ENCODE peak calls at places on chromosome 15, in seven cellular contexts. G is cardiac fibroblast; A is Caco-2; E is CD8-positive, alpha-beta T cell; V is HL-60; Z is mesothelial cell of epicardium; K is colonic mucosa. Y is an unnamed sample.

GRCh38 chr15:66224946-66225345 is 28.6 kb downstream of the MEGF11 start:
- DNase-seq in V (no peak), A (no peak), G (no peak), Z (no peak), K (no peak), E (no peak), Y (peak; percentile 29)

GRCh38 chr15:51884517-51885236 is 55.2 kb downstream of the TMOD3 start:
- DNase-seq in A (no peak), Z (no peak), E (no peak), V (no peak), K (no peak), G (peak; percentile 32), Y (no peak)

GRCh38 chr15:73346735-73347312 is 21.9 kb downstream of the HCN4 start:
- DNase-seq in Z (peak; percentile 89), E (peak; percentile 16), A (peak; percentile 77), G (peak; percentile 19), K (peak; percentile 67), V (peak; percentile 14), Y (no peak)

GRCh38 chr15:71804695-71805470 is 5.5 kb upstream of the NR2E3 start:
- DNase-seq in V (no peak), K (no peak), Z (no peak), G (no peak), E (no peak), A (no peak), Y (no peak)

GRCh38 chr15:89686522-89686921 is 4.0 kb downstream of the PEX11A start:
- DNase-seq in V (no peak), A (no peak), K (no peak), G (no peak), E (no peak), Z (no peak), Y (no peak)

GRCh38 chr15:59191855-59192237 is 14.8 kb upstream of the LDHAL6B start:
- DNase-seq in G (peak; percentile 95), E (no peak), A (no peak), V (no peak), Z (no peak), K (no peak), Y (no peak)

GRCh38 chr15:59218710-59219109 is 12.1 kb downstream of the LDHAL6B start:
- DNase-seq in G (no peak), A (no peak), E (no peak), Z (no peak), K (no peak), V (no peak), Y (no peak)

GRCh38 chr15:51401872-51402517 is 60.5 kb downstream of the GLDN start:
- DNase-seq in K (peak; percentile 38), Z (peak; percentile 43), E (no peak), A (peak; percentile 46), G (peak; percentile 60), V (peak; percentile 35), Y (no peak)

GRCh38 chr15:66188464-66188863 is 65.1 kb downstream of the MEGF11 start:
- DNase-seq in G (no peak), K (no peak), A (no peak), E (no peak), Z (no peak), V (no peak), Y (no peak)

GRCh38 chr15:81349271-81349670 is 24.7 kb downstream of the TMC3 start:
- DNase-seq in E (no peak), K (no peak), V (no peak), A (no peak), G (no peak), Z (no peak), Y (no peak)

GRCh38 chr15:97976766-97977503 is 16.4 kb downstream of the ARRDC4 start:
- DNase-seq in Z (no peak), E (no peak), K (no peak), V (no peak), G (no peak), A (no peak), Y (no peak)

GRCh38 chr15:65375871-65376552 is 1.8 kb downstream of the IGDCC3 start:
- DNase-seq in A (no peak), V (no peak), E (no peak), K (no peak), G (no peak), Z (no peak), Y (peak; percentile 44)

GRCh38 chr15:81407151-81407550 is 33.1 kb upstream of the TMC3 start:
- DNase-seq in V (no peak), Z (no peak), A (no peak), G (no peak), E (no peak), K (no peak), Y (no peak)

GRCh38 chr15:78492841-78493240 is 14.5 kb upstream of the HYKK start:
- DNase-seq in G (peak; percentile 24), E (no peak), V (no peak), K (no peak), Z (no peak), A (no peak), Y (no peak)

GRCh38 chr15:100355342-100355741 is 13.6 kb upstream of the ADAMTS17 start:
- DNase-seq in V (no peak), K (no peak), E (no peak), Z (no peak), G (no peak), A (no peak), Y (no peak)

GRCh38 chr15:64050281-64051092 is 4.2 kb upstream of the DAPK2 start:
- DNase-seq in V (no peak), A (peak; percentile 29), E (no peak), K (peak; percentile 36), Z (no peak), G (no peak), Y (no peak)

GRCh38 chr15:45635763-45636292 is 999 bp downstream of the SQOR start:
- DNase-seq in K (no peak), Z (no peak), E (no peak), A (no peak), G (no peak), V (no peak), Y (no peak)

GRCh38 chr15:45634442-45635190 is at the start of gene SQOR:
- DNase-seq in A (peak; percentile 51), E (peak; percentile 25), G (peak; percentile 83), K (peak; percentile 94), V (peak; percentile 65), Z (peak; percentile 39), Y (no peak)

GRCh38 chr15:45637552-45638033 is 2.8 kb downstream of the SQOR start:
- DNase-seq in Z (no peak), K (peak; percentile 76), V (peak; percentile 62), G (peak; percentile 95), E (peak; percentile 7), A (no peak), Y (no peak)

GRCh38 chr15:45631831-45632230 is 3.0 kb upstream of the SQOR start:
- DNase-seq in G (peak; percentile 68), Z (no peak), A (no peak), E (no peak), V (no peak), K (no peak), Y (no peak)

DNA sequence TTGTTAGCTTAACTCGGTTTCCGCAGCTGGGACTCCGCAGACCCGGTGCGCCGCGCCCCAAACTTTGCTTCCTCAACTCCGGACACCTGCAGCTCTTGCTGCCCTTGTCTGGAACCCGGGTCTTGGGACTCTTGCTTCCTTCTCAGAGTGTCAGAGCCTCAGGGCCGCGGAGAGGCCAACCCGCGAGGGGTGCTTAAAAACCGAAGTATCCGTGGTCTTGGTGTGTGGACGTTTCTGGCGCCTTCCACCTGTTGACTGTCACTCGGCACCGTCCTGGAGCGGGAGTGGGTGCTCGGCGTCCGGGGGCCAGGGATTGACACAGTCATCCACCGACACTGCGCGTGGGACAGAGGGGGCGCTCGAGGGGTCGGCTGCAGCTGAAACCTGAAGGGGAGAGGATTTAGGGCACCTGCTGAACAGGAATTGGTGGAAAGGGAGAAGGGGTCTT is 386 bp downstream of the SQOR start:
- DNase-seq in E (peak; percentile 25), G (no peak), A (peak; percentile 68), Z (peak; percentile 64), K (peak; percentile 83), V (no peak), Y (no peak)
- TF ChIP-seq CTCF in E (peak; percentile 56), G (peak; percentile 48), A (peak; percentile 67), Z (no peak), K (peak; percentile 46), V (peak; percentile 12), Y (peak; percentile 77)

DNA sequence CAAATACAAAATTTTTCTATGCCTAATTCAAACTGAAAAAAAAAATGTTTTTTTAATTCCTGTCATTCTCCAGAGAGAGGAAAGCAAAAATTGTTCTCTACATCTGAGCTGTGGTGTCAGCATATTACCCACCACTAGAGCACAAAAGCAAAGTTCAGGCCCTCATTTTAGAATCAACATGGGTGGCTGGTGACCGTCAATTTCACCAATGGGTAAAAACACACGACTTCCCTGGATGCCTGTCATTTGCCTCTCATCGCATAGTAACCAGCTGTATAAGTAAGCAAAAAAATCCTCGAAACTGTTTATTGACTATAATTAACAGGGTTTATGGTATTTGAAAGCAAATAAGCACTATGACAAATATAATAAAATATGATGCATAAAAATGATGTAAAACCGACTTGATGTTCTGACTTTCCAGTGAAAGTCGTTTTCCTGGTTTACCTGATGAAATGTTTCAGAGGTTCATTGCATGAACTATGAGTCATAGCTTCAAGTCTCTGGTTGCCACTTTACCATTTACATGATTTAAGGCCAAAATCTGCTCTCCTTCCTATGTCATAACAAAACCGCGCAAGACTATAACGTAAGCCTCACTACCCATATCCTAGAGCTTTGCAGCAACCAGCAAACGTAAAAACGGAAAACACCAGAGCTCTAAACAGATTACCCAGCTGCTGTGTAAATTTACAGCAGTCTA is 60.5 kb downstream of the THBS1 start:
- DNase-seq in E (no peak), A (no peak), G (peak; percentile 30), Z (no peak), K (peak; percentile 60), V (no peak), Y (no peak)
- TF ChIP-seq CTCF in E (no peak), A (no peak), G (no peak), Z (no peak), K (peak; percentile 21), V (no peak), Y (peak; percentile 33)

DNA sequence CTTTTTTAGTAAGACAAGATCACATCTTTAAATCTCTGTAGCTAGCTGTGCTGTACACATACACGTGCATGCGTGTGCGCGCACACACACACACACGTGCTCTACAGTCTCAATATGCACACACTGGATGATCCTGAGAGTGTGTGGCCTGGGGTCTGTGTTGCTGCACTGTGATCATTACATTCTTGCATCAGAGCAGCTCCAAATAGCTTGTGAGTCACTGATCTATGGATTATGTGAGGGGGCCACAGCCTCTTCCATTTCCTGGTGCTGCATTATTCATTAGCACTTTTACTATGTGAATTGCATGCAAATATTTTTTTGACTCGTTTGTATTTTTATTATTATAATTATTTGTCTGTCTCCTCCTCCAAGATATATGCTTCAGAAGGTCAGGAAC is 34.6 kb downstream of the MCTP2 start:
- DNase-seq in A (no peak), Z (no peak), G (no peak), V (no peak), K (no peak), E (no peak), Y (no peak)
- TF ChIP-seq CTCF in A (no peak), Z (no peak), G (no peak), V (no peak), K (no peak), E (no peak), Y (no peak)

DNA sequence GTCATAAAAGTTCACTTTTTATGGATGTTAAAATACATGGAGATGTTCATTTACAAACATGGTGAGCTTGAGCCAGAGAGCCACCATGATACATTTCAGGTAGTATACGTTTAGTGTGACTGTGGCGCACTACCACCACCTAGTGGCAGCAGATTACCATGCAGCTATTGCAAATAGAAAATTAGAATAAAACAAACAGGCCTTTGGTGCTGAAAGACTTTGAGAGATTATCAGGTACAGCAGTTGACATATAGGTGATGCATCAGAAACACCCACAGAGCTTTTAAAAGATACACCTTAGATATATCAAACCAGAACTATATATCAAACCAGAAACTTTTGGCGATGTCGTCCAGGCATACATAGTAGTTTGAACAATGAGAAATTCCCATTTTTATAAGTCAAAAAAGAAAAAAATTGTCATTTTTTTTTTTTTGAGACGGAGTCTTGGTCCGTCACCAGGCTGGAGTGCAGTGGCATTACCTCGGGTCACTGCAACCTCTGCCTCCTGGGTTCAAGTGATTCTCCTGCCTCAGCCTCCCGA is 42.0 kb upstream of the ICE2 start:
- DNase-seq in E (peak; percentile 70), Z (peak; percentile 80), G (peak; percentile 82), K (peak; percentile 78), A (peak; percentile 78), V (no peak), Y (no peak)
- TF ChIP-seq CTCF in E (peak; percentile 94), Z (peak; percentile 85), G (peak; percentile 92), K (peak; percentile 88), A (peak; percentile 86), V (peak; percentile 81), Y (peak; percentile 96)

Y was measured in chondrocyte.